ENCODE peak calls at places on chromosomes 3 and 15, in ten cellular contexts. T is stomach; S is tibial nerve; I is CD8-positive, alpha-beta T cell; O is A549; C is body of pancreas; P is prostate gland; V is hepatocyte; Q is CD4-positive, alpha-beta T cell; H is colonic mucosa. R is an unnamed sample.

GRCh38 chr3:113161661-113162060 is 49.7 kb upstream of the BOC start:
- DNase-seq in T (no peak), S (no peak), I (no peak), O (no peak), C (no peak), P (no peak), V (no peak), Q (no peak), H (no peak), R (peak)

GRCh38 chr3:172357850-172358754 is 90.2 kb downstream of the GHSR start:
- DNase-seq in T (no peak), S (no peak), I (no peak), O (no peak), C (no peak), P (no peak), V (no peak), Q (no peak), H (no peak), R (no peak)

GRCh38 chr3:43207628-43208085 is 78.7 kb upstream of the SNRK start:
- DNase-seq in T (no peak), S (no peak), I (no peak), O (no peak), C (no peak), P (no peak), V (peak), Q (no peak), H (no peak), R (no peak)

GRCh38 chr3:9293066-9293465 is 43.6 kb upstream of the SRGAP3 start:
- DNase-seq in T (no peak), S (no peak), I (no peak), O (no peak), C (no peak), P (no peak), V (no peak), Q (no peak), H (no peak), R (no peak)

GRCh38 chr3:40248591-40248990 is 60.9 kb upstream of the EIF1B start:
- DNase-seq in T (no peak), S (no peak), I (no peak), O (no peak), C (no peak), P (no peak), V (no peak), Q (no peak), H (no peak), R (no peak)

GRCh38 chr3:129439381-129439816 is 349 bp downstream of the MBD4 start:
- DNase-seq in T (peak), S (no peak), I (peak), O (peak), C (peak), P (peak), V (peak), Q (peak), H (peak), R (peak)

GRCh38 chr3:183897606-183898384 is 13.1 kb upstream of the PARL start:
- DNase-seq in T (no peak), S (no peak), I (no peak), O (no peak), C (no peak), P (no peak), V (no peak), Q (no peak), H (no peak), R (no peak)

GRCh38 chr15:83657549-83657948 is 3.6 kb downstream of the ADAMTSL3 start:
- DNase-seq in T (no peak), S (no peak), I (no peak), O (peak), C (no peak), P (no peak), V (no peak), Q (no peak), H (no peak), R (no peak)

GRCh38 chr3:106813742-106814141 is 563.5 kb upstream of the CCDC54 start:
- DNase-seq in T (no peak), S (no peak), I (no peak), O (no peak), C (peak), P (no peak), V (no peak), Q (no peak), H (no peak), R (no peak)

GRCh38 chr15:22883196-22883595 is 44.7 kb downstream of the NIPA2 start:
- DNase-seq in T (no peak), S (no peak), I (no peak), O (no peak), C (no peak), P (no peak), V (no peak), Q (no peak), H (no peak), R (no peak)

GRCh38 chr3:194364314-194364651 is 5.3 kb downstream of the LRRC15 start:
- DNase-seq in T (no peak), S (no peak), I (no peak), O (no peak), C (no peak), P (no peak), V (no peak), Q (no peak), H (no peak), R (no peak)

GRCh38 chr3:196688349-196688748 is 23.7 kb downstream of the CEP19 start:
- DNase-seq in T (no peak), S (no peak), I (no peak), O (no peak), C (peak), P (no peak), V (peak), Q (no peak), H (peak), R (peak)

GRCh38 chr15:78065284-78065872 is 12.1 kb downstream of the TBC1D2B start:
- DNase-seq in T (peak), S (peak), I (no peak), O (no peak), C (peak), P (no peak), V (peak), Q (no peak), H (no peak), R (peak)

GRCh38 chr15:71143373-71144310 is 28.4 kb downstream of the THSD4 start:
- DNase-seq in T (no peak), S (no peak), I (no peak), O (no peak), C (no peak), P (peak), V (no peak), Q (no peak), H (no peak), R (peak)

GRCh38 chr15:28082891-28083688 is 16.0 kb downstream of the OCA2 start:
- DNase-seq in T (no peak), S (no peak), I (no peak), O (no peak), C (peak), P (no peak), V (peak), Q (no peak), H (peak), R (no peak)

GRCh38 chr3:171346011-171346410 is 114.2 kb downstream of the TNIK start:
- DNase-seq in T (no peak), S (no peak), I (no peak), O (no peak), C (no peak), P (no peak), V (no peak), Q (no peak), H (no peak), R (no peak)

GRCh38 chr3:170531054-170531453 is 54.8 kb downstream of the SLC7A14 start:
- DNase-seq in T (no peak), S (no peak), I (no peak), O (no peak), C (no peak), P (no peak), V (no peak), Q (no peak), H (no peak), R (no peak)

GRCh38 chr3:157906627-157907026 is 199.6 kb downstream of the SHOX2 start:
- DNase-seq in T (no peak), S (no peak), I (no peak), O (peak), C (no peak), P (no peak), V (no peak), Q (no peak), H (no peak), R (no peak)

GRCh38 chr3:130975251-130975650 is 51.4 kb downstream of the ASTE1 start:
- DNase-seq in T (no peak), S (no peak), I (no peak), O (no peak), C (no peak), P (no peak), V (peak), Q (no peak), H (no peak), R (no peak)

GRCh38 chr15:43251863-43252241 is 14.9 kb downstream of the TGM5 start:
- DNase-seq in T (no peak), S (no peak), I (no peak), O (no peak), C (no peak), P (no peak), V (no peak), Q (no peak), H (no peak), R (no peak)

GRCh38 chr15:35168464-35168863 is 83.4 kb upstream of the NANOGP8 start:
- DNase-seq in T (no peak), S (no peak), I (no peak), O (no peak), C (no peak), P (no peak), V (no peak), Q (no peak), H (no peak), R (no peak)

GRCh38 chr3:188490416-188490815 is 336.5 kb downstream of the LPP start:
- DNase-seq in T (no peak), S (no peak), I (no peak), O (no peak), C (no peak), P (no peak), V (no peak), Q (peak), H (no peak), R (no peak)

GRCh38 chr15:90557651-90558084 is 27.9 kb downstream of the CRTC3 start:
- DNase-seq in T (peak), S (peak), I (no peak), O (no peak), C (peak), P (peak), V (peak), Q (no peak), H (peak), R (peak)

GRCh38 chr15:46365612-46366011 is 730.8 kb downstream of the SQOR start:
- DNase-seq in T (no peak), S (no peak), I (no peak), O (no peak), C (peak), P (no peak), V (no peak), Q (no peak), H (no peak), R (peak)

GRCh38 chr3:126512026-126512425 is 5.5 kb downstream of the UROC1 start:
- DNase-seq in T (no peak), S (no peak), I (no peak), O (no peak), C (no peak), P (no peak), V (no peak), Q (no peak), H (no peak), R (no peak)

GRCh38 chr15:40939909-40940801 is 11.0 kb downstream of the DLL4 start:
- DNase-seq in T (no peak), S (no peak), I (no peak), O (no peak), C (no peak), P (no peak), V (no peak), Q (no peak), H (no peak), R (peak)

GRCh38 chr3:47824541-47825473 is 21.9 kb downstream of the DHX30 start:
- DNase-seq in T (peak), S (peak), I (peak), O (peak), C (peak), P (peak), V (peak), Q (peak), H (peak), R (peak)

GRCh38 chr3:177906573-177907229 is 629.5 kb upstream of the KCNMB2 start:
- DNase-seq in T (no peak), S (no peak), I (no peak), O (no peak), C (no peak), P (no peak), V (no peak), Q (no peak), H (no peak), R (no peak)

GRCh38 chr3:74832925-74833324 is 218.5 kb upstream of the CNTN3 start:
- DNase-seq in T (no peak), S (no peak), I (no peak), O (no peak), C (no peak), P (no peak), V (no peak), Q (no peak), H (no peak), R (no peak)

GRCh38 chr3:57081173-57081572 is 20.7 kb downstream of the SPATA12 start:
- DNase-seq in T (no peak), S (no peak), I (no peak), O (no peak), C (no peak), P (no peak), V (no peak), Q (no peak), H (no peak), R (no peak)
- TF ChIP-seq CTCF in T (no peak), S (no peak), I (no peak), O (no peak), C (no peak), P (no peak), V (no peak), Q (no peak), H (no peak), R (no peak)

GRCh38 chr3:149527531-149528343 is 53.2 kb downstream of the TM4SF4 start:
- DNase-seq in T (no peak), S (no peak), I (no peak), O (peak), C (no peak), P (no peak), V (peak), Q (no peak), H (no peak), R (peak)
- TF ChIP-seq CTCF in T (no peak), S (no peak), I (no peak), O (peak), C (no peak), P (no peak), V (peak), Q (no peak), H (no peak), R (no peak)

DNA sequence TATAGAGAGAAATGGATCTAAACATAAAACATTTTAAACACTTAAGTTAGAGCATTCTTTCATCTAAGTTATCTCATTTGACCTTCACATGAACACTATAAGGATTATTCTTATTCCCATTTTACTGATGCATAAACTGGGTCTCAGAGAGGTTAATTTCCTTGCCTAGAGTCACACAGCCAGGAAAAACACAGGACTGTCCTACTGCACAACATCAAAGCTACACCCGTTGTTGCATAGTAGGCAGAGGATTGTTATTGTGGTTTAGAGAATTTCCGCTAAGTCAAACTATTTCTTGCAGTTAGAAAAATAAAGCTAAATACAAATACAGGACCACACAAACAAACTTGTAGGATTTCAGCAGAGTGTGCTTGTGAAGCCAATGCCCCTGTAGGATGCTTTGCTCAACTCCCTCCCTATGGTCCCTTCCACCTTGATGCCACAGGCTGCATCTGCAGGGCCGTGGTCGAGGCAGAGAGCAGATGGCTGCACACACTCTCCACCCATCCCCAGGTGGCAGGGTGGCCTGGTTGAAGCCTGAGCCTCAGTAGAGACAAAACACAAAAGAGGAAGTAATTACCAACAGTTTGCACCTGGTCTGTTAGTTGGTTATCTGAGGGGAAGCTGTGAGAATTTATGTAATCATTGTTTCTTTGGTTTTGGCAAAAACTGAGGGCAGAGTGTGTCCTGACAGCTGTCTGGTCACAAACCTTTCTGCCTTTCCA is 41.1 kb upstream of the SKOR1 start:
- DNase-seq in T (no peak), S (no peak), I (no peak), O (no peak), C (no peak), P (no peak), V (no peak), Q (no peak), H (no peak), R (no peak)
- TF ChIP-seq CTCF in T (no peak), S (no peak), I (no peak), O (no peak), C (no peak), P (no peak), V (no peak), Q (no peak), H (no peak), R (no peak)

DNA sequence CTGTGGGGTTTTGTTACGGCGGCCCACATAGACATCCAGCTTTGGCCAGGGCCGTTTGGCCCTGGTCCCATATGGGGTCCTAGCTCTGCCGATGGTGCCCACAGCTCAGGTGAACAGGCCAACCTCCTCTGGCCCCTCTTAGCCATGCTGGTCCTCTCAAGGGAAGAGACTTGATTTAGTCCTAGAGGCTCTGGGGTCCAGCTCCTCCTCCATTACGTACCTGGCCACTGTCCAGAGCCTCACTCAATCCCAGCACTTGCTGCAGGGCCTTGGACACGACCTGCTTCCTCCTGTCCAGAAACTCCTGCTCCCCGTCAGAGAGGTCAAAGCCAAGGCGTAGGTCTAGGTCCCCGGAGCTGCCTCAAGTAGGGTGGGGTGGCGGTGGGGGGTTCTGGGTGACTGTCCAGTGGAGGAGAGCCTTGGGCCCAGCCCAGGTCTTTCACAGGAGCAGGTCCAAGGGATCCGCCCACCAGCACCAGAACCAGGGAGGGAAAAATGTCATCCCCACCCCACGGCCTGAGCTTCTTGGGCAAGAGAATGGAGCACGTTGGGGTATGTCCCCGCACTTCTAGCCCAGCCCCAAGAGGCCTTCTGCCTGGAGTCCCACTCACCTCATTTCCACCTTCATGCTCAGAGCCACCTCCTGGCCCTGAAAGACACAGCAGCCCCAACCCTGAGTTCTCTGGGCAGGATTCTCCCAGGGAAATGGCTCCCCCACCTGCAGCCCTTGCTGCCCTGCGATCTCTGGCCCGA is 6.8 kb downstream of the PLA2G4F start:
- DNase-seq in T (peak), S (no peak), I (no peak), O (no peak), C (no peak), P (no peak), V (no peak), Q (no peak), H (no peak), R (no peak)
- TF ChIP-seq CTCF in T (no peak), S (no peak), I (no peak), O (no peak), C (no peak), P (no peak), V (no peak), Q (no peak), H (no peak), R (no peak)